ENCODE peak calls at places on chromosomes 11 and 22, in five cellular contexts. V is sigmoid colon; X is CD4-positive, alpha-beta memory T cell; M is suprapubic skin; E is left ventricle myocardium inferior. T is an unnamed sample. For H3K4me1, the result is how much of the 10 kb centered on the place peaks cover.

GRCh38 chr11:65492637-65493366 is 6.0 kb upstream of the MALAT1 start:
- DNase-seq in M (no peak), V (peak), E (peak), X (peak), T (peak)

GRCh38 chr11:106986261-106986660 is 32.0 kb downstream of the GUCY1A2 start:
- DNase-seq in M (no peak), X (no peak), V (no peak), E (no peak), T (no peak)

GRCh38 chr22:37502342-37503182 is 16.4 kb upstream of the MFNG start:
- DNase-seq in E (no peak), X (peak), M (no peak), V (no peak), T (peak)

GRCh38 chr22:24037851-24038765 is 27.0 kb downstream of the CABIN1 start:
- DNase-seq in X (no peak), E (no peak), V (no peak), M (no peak), T (no peak)

GRCh38 chr22:32606181-32606580 is 131.6 kb downstream of the FBXO7 start:
- DNase-seq in X (no peak), E (no peak), M (no peak), V (no peak), T (no peak)

GRCh38 chr11:65499713-65500261 is 942 bp downstream of the MALAT1 start:
- DNase-seq in X (no peak), E (no peak), M (no peak), V (no peak), T (no peak)

GRCh38 chr22:50169774-50170341 is 673 bp upstream of the PANX2 start:
- DNase-seq in X (no peak), E (no peak), V (peak), M (no peak), T (no peak)

GRCh38 chr11:118953265-118953664 is 2.8 kb upstream of the UPK2 start:
- DNase-seq in X (no peak), E (no peak), M (no peak), V (no peak), T (no peak)

GRCh38 chr11:104127828-104128227 is 36.1 kb downstream of the PDGFD start:
- DNase-seq in X (no peak), M (no peak), E (no peak), V (no peak), T (no peak)

GRCh38 chr11:7098235-7098832 is 9.5 kb downstream of the RBMXL2 start:
- DNase-seq in E (no peak), V (no peak), X (peak), M (no peak), T (no peak)

GRCh38 chr11:88520391-88520790 is 182.9 kb upstream of the CTSC start:
- DNase-seq in E (no peak), V (no peak), X (no peak), M (no peak), T (no peak)

GRCh38 chr11:46050065-46050464 is 71.2 kb downstream of the PHF21A start:
- DNase-seq in M (no peak), E (no peak), X (no peak), V (peak), T (peak)

GRCh38 chr11:125210112-125210511 is 45.6 kb downstream of the PKNOX2 start:
- DNase-seq in E (no peak), V (peak), X (no peak), M (no peak), T (no peak)

GRCh38 chr11:45616802-45617549 is 48.4 kb downstream of the CHST1 start:
- DNase-seq in V (no peak), M (no peak), E (no peak), X (no peak), T (no peak)

GRCh38 chr22:44172370-44173108 is 8.2 kb upstream of the PARVG start:
- DNase-seq in E (peak), V (peak), X (no peak), M (no peak), T (peak)

GRCh38 chr11:78281511-78281910 is 92.8 kb downstream of the USP35 start:
- DNase-seq in M (no peak), E (no peak), X (no peak), V (no peak), T (no peak)

GRCh38 chr22:28297504-28297903 is 378.4 kb upstream of the PITPNB start:
- DNase-seq in V (no peak), M (no peak), E (no peak), X (no peak), T (no peak)

GRCh38 chr22:19178065-19178658 is 374 bp downstream of the SLC25A1 start:
- DNase-seq in M (no peak), E (peak), V (peak), X (peak), T (peak)

GRCh38 chr22:49186756-49187155 is 640.9 kb downstream of the BRD1 start:
- DNase-seq in V (no peak), X (no peak), M (no peak), E (no peak), T (no peak)

GRCh38 chr11:75342966-75343870 is 8.2 kb downstream of the ARRB1 start:
- DNase-seq in V (peak), E (no peak), M (no peak), X (no peak), T (no peak)

GRCh38 chr11:13384837-13385417 is 78.1 kb downstream of the BTBD10 start:
- DNase-seq in E (no peak), X (no peak), V (no peak), M (no peak), T (no peak)

GRCh38 chr11:7648264-7648663 is 25.0 kb downstream of the CYB5R2 start:
- DNase-seq in E (no peak), M (no peak), V (no peak), X (no peak), T (no peak)

GRCh38 chr22:37560682-37561208 is 465 bp downstream of the CDC42EP1 start:
- DNase-seq in E (peak), M (no peak), V (peak), X (no peak), T (peak)

GRCh38 chr11:86958259-86958658 is 3.1 kb upstream of the FZD4 start:
- DNase-seq in E (no peak), M (no peak), X (no peak), V (no peak), T (no peak)

GRCh38 chr11:11942668-11943067 is 65.8 kb downstream of the DKK3 start:
- DNase-seq in X (no peak), E (no peak), M (no peak), V (no peak), T (no peak)

GRCh38 chr11:110147965-110148709 is 54.9 kb downstream of the ZC3H12C start:
- DNase-seq in E (no peak), V (no peak), M (no peak), X (no peak), T (no peak)

GRCh38 chr11:61133956-61134662 is 27.1 kb downstream of the VPS37C start:
- DNase-seq in M (no peak), X (no peak), E (no peak), V (peak), T (no peak)

GRCh38 chr22:41478891-41479521 is 10.1 kb downstream of the ACO2 start:
- DNase-seq in E (no peak), X (no peak), M (no peak), V (peak), T (no peak)

GRCh38 chr11:5367461-5368074 is 16.0 kb upstream of the OR51M1 start:
- DNase-seq in M (no peak), X (no peak), V (no peak), E (no peak), T (no peak)

GRCh38 chr22:31244044-31244942 is 32.2 kb downstream of the LIMK2 start:
- DNase-seq in M (no peak), V (no peak), X (no peak), E (no peak), T (no peak)

GRCh38 chr11:18204771-18205170 is 31.8 kb downstream of the SAA4 start:
- DNase-seq in M (no peak), X (no peak), V (no peak), E (no peak), T (no peak)

DNA sequence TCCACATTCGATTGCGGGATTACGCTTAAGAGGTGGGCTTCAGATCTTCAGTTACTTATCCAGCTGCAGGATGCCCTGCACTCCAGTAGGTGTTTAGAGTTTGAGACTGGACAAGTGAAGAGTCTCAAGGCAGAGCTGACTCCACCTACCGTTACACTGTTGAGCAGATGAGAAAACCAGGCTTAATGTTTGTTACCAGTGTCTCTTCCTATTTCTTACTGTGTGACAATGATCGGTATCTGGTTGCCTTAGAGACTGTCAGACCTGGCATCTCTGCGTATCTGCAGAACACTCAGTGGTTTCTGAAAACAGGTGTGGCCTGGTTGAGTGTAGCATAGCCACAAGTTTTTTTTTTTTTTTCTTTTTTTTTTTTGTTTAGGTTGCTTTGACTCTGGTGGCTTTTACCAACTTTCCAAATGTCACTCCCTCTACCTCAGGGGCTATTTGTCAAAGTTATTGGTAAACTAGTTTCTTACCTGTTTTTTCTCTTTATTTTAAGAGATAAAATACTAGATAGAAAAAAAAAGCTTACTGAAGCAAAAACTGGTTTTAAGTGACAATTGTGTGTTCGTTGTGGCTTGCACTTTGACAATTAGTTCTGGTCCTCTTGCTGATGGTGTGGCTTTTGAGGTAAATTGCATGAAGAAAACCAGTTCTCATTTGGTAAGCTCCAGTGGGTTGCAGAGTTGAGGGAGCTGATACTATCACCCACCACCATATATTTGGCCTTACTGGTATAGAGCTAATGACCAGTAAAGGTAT is 284.8 kb downstream of the ETS1 start:
- DNase-seq in E (no peak), V (no peak), M (no peak), X (peak), T (no peak)
- H3K4me1 ChIP-seq in E (under half), V (under half), M (under half), X (half or more), T (under half)

DNA sequence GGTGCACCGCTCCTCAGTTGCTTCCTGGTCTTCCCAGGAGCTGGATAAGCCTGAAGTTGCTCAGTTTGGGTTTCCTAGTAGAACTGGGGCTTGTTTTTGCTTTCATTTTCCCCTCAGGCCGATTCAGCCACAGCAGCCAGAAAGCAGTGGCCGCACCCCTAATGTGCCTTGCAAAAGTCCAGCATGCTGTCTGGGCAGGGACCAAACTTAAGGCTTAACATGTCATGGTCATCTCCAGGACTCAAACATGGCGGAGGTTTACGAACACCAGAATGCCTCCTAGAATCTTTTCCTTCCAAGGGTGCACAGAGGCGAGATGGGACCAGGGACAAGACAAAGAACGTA is 2.5 kb downstream of the GNG3 start:
- DNase-seq in M (no peak), X (no peak), E (no peak), V (peak), T (peak)
- H3K4me3 ChIP-seq in M (peak), X (peak), E (peak), V (peak), T (peak)

GRCh38 chr11:35126879-35127576 is 11.9 kb upstream of the CD44 start:
- DNase-seq in V (no peak), E (no peak), X (no peak), M (no peak), T (no peak)

GRCh38 chr11:35121326-35121865 is 17.6 kb upstream of the CD44 start:
- DNase-seq in X (no peak), E (no peak), V (no peak), M (no peak), T (no peak)

GRCh38 chr11:35118906-35119305 is 20.1 kb upstream of the CD44 start:
- DNase-seq in V (no peak), X (no peak), E (no peak), M (no peak), T (no peak)

GRCh38 chr11:35126000-35126878 is 12.7 kb upstream of the CD44 start:
- DNase-seq in E (no peak), X (peak), M (no peak), V (no peak), T (no peak)

DNA sequence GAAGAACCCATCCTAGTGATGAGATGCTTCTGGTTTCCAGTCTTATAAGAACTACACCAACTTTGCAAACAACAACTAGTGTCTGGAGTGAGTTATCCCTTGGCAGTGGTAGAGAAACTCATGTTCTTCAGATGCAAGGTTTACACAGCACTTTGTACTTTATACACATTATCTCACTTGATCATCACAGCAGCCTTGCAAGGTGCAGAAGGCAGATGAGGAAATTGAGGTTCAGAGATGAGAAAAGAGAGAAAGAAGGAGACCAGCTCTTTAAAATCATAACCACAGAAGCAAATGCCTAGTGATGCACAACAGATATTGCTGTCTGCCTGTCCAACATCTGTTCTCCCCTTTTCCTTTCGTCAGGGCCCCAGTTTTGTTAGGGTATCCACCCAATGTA is 16.7 kb upstream of the CD44 start:
- DNase-seq in E (no peak), X (no peak), M (no peak), V (no peak), T (no peak)
- H3K27ac ChIP-seq in E (no peak), X (peak), M (no peak), V (no peak), T (no peak)

DNA sequence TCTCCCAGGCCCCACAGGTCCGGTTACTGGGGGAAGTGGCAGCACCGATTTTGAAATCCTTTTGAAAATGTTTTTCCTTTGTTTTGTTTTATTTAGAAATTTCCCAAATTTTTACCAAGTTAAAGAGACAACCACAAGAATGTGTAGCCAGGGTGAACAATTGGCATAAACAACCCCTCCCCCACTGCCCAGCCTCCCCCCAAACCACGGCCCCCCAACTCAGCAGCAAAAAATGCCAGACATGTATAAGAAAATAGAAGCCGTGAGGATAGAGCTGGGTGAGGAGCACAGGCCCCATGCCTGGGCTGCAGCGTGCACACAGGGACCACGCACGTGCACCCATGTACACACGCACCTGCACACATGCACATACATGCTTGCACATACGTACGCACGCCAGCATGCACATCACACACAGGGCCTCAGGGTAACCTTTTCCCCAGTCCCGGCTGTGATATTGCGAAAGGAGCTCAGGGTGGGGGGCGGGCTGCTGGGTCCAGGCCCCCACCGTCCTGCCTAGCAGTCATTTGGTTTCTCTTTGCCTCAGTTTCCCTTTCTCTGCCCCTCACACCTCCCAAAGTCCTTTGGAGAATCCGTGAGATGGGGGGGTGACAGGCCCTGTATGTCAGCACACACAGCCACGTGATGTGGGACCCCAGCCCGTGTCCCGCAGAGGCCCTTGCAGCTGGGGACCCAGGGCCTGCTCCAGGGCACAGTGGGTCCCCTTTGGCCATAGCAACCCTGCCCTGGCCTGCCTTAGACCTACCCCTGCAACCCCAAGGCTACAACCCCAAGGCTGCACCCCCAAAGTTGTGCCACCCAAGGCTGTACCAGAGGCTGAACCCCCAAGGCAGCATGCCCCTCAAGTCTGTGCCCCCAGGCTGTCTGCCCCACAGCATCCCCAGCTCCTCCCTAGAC is 42.9 kb downstream of the IGF2 start:
- DNase-seq in M (peak), V (peak), X (no peak), E (no peak), T (no peak)
- H3K4me1 ChIP-seq in M (half or more), V (under half), X (under half), E (half or more), T (under half)

GRCh38 chr11:72720047-72720446 is 32.2 kb downstream of the ARAP1 start:
- DNase-seq in E (peak), V (no peak), M (no peak), X (peak), T (peak)
- H3K4me3 ChIP-seq in E (peak), V (peak), M (peak), X (peak), T (peak)